ENCODE peak calls at places on chromosomes 12 and 14, in eight cellular contexts. E is left ventricle myocardium inferior, K is fibroblast of lung, W is mammary epithelial cell, D is brain microvascular endothelial cell, O is tibial artery, P is pancreas, T is neural progenitor cell. Y is an unnamed sample.

GRCh38 chr12:117142094-117142493 is 42.9 kb upstream of the TESC start:
- DNase-seq in E (no peak), K (no peak), W (no peak), D (no peak), O (no peak), P (no peak), T (no peak), Y (no peak)

GRCh38 chr12:94134226-94134795 is 14.1 kb upstream of the PLXNC1 start:
- DNase-seq in E (no peak), K (peak; percentile 76), W (peak; percentile 36), D (no peak), O (no peak), P (no peak), T (peak; percentile 59), Y (peak; percentile 50)

GRCh38 chr14:106417224-106418049 is 891.1 kb downstream of the TMEM121 start:
- DNase-seq in E (peak; percentile 25), K (no peak), W (no peak), D (no peak), O (no peak), P (peak; percentile 30), T (peak; percentile 15), Y (peak; percentile 74)

GRCh38 chr14:92927396-92928257 is 4.7 kb downstream of the CHGA start:
- DNase-seq in E (no peak), K (no peak), W (peak; percentile 72), D (no peak), O (no peak), P (no peak), T (no peak), Y (no peak)

GRCh38 chr14:44833376-44833775 is 128.4 kb downstream of the KLHL28 start:
- DNase-seq in E (no peak), K (no peak), W (peak; percentile 17), D (no peak), O (no peak), P (no peak), T (no peak), Y (no peak)

GRCh38 chr12:56634837-56635538 is 4.9 kb upstream of the BAZ2A start:
- DNase-seq in E (peak; percentile 75), K (peak; percentile 83), W (peak; percentile 91), D (peak; percentile 71), O (peak; percentile 67), P (peak; percentile 83), T (peak; percentile 86), Y (peak; percentile 63)

GRCh38 chr12:80189241-80189640 is 89.9 kb downstream of the OTOGL start:
- DNase-seq in E (no peak), K (peak; percentile 87), W (no peak), D (peak; percentile 61), O (no peak), P (no peak), T (no peak), Y (no peak)

GRCh38 chr14:63179383-63179782 is 24.9 kb upstream of the RHOJ start:
- DNase-seq in E (peak; percentile 26), K (no peak), W (peak; percentile 69), D (no peak), O (no peak), P (no peak), T (no peak), Y (no peak)

GRCh38 chr12:124259168-124260066 is 35.5 kb upstream of the RFLNA start:
- DNase-seq in E (no peak), K (peak; percentile 3), W (peak; percentile 19), D (peak; percentile 15), O (no peak), P (no peak), T (no peak), Y (no peak)

GRCh38 chr12:71710276-71711125 is 24.6 kb downstream of the TMEM19 start:
- DNase-seq in E (no peak), K (peak; percentile 59), W (peak; percentile 97), D (peak; percentile 89), O (no peak), P (no peak), T (no peak), Y (no peak)

GRCh38 chr14:94136575-94137331 is 7.3 kb upstream of the IFI27L2 start:
- DNase-seq in E (peak; percentile 86), K (peak; percentile 82), W (peak; percentile 71), D (peak; percentile 83), O (peak; percentile 91), P (peak; percentile 80), T (peak; percentile 89), Y (peak; percentile 72)

GRCh38 chr14:23217621-23218020 is 20.1 kb upstream of the RNF212B start:
- DNase-seq in E (no peak), K (no peak), W (peak; percentile 38), D (no peak), O (no peak), P (no peak), T (no peak), Y (no peak)

GRCh38 chr14:90658541-90658967 is 157.7 kb downstream of the TTC7B start:
- DNase-seq in E (no peak), K (no peak), W (peak; percentile 95), D (peak; percentile 78), O (no peak), P (no peak), T (no peak), Y (no peak)

GRCh38 chr14:99872786-99873440 is 79.7 kb downstream of the EML1 start:
- DNase-seq in E (no peak), K (no peak), W (no peak), D (no peak), O (no peak), P (no peak), T (peak; percentile 94), Y (no peak)
- H3K27ac ChIP-seq in E (no peak overlapping the region), K (no peak overlapping the region), W (no peak overlapping the region), D (no peak overlapping the region), O (no peak overlapping the region), P (no peak overlapping the region), T (peak overlapping the region; percentile 98), Y (no peak overlapping the region)

GRCh38 chr12:110538869-110539622 is 36.9 kb downstream of the RAD9B start:
- DNase-seq in E (no peak), K (no peak), W (no peak), D (no peak), O (no peak), P (no peak), T (no peak), Y (no peak)
- H3K36me3 ChIP-seq in E (peaks cover 54% of the 10 kb centered on the region), K (peaks cover 4% of the 10 kb centered on the region), W (peaks cover 20% of the 10 kb centered on the region), D (peaks cover 17% of the 10 kb centered on the region), O (peaks cover 18% of the 10 kb centered on the region), P (peaks cover 7% of the 10 kb centered on the region), T (no peaks in the 10 kb centered on the region), Y (peaks cover 39% of the 10 kb centered on the region)

GRCh38 chr14:100279133-100279532 is 27.1 kb downstream of the SLC25A29 start:
- DNase-seq in E (no peak), K (no peak), W (no peak), D (no peak), O (no peak), P (no peak), T (no peak), Y (no peak)
- H3K27ac ChIP-seq in E (no peak overlapping the region), K (no peak overlapping the region), W (no peak overlapping the region), D (no peak overlapping the region), O (no peak overlapping the region), P (no peak overlapping the region), T (no peak overlapping the region), Y (no peak overlapping the region)

DNA sequence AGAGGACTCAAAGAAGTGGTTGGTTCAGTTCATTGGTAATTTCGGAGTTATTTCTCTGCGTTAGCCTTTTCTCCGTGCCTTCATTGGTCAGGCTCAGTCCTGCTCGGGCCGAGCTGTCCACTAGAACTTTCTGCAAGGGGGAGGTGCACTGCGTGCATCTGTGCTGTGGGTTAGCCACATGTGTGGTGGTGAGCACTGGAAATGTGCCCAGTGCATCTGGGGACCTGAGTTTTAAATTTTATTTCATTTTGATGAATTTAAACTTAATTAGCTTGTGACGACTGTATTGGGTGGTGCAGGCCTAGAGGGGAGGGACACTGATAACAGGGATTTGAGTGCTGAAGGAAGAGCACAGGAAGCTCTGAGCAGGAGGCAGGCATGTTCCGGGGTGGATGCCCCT is 24.5 kb downstream of the SETD1B start:
- DNase-seq in E (no peak), K (no peak), W (no peak), D (no peak), O (no peak), P (no peak), T (no peak), Y (no peak)
- H3K36me3 ChIP-seq in E (peaks cover 70% of the 10 kb centered on the region), K (peaks cover 43% of the 10 kb centered on the region), W (peaks cover 11% of the 10 kb centered on the region), D (peaks cover 65% of the 10 kb centered on the region), O (peaks cover 92% of the 10 kb centered on the region), P (peaks cover 23% of the 10 kb centered on the region), T (no peaks in the 10 kb centered on the region), Y (peaks cover 42% of the 10 kb centered on the region)

GRCh38 chr12:78887444-78887843 is 22.9 kb downstream of the SYT1 start:
- DNase-seq in E (no peak), K (no peak), W (no peak), D (no peak), O (no peak), P (no peak), T (no peak), Y (no peak)

GRCh38 chr12:78888583-78888982 is 24.0 kb downstream of the SYT1 start:
- DNase-seq in E (no peak), K (no peak), W (no peak), D (peak; percentile 42), O (no peak), P (no peak), T (no peak), Y (no peak)

GRCh38 chr12:78887008-78887407 is 22.4 kb downstream of the SYT1 start:
- DNase-seq in E (no peak), K (peak; percentile 96), W (peak; percentile 58), D (peak; percentile 92), O (no peak), P (no peak), T (no peak), Y (no peak)

GRCh38 chr12:78891646-78892353 is 27.2 kb downstream of the SYT1 start:
- DNase-seq in E (no peak), K (no peak), W (no peak), D (no peak), O (no peak), P (no peak), T (no peak), Y (no peak)
- H3K27ac ChIP-seq in E (no peak overlapping the region), K (no peak overlapping the region), W (no peak overlapping the region), D (no peak overlapping the region), O (no peak overlapping the region), P (no peak overlapping the region), T (no peak overlapping the region), Y (no peak overlapping the region)

DNA sequence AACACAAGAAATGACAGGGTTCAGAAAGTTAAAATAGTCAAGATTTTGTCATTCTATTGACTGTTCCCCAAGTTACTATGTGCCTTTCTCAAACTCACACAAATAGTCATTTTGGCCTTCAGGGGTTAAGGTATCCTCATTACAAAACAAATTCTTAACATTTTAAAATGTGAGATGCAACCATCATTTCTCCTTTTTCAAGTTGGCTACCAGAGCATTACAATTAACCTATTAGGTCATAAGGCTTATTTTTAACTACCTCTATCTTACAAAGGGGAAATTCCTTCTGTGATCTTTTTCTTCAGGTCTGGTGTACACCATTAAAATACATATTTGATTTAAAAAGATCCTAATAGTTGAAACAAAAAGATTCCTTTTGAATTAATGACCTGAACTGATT is 61.2 kb downstream of the SLC38A1 start:
- DNase-seq in E (no peak), K (no peak), W (no peak), D (no peak), O (no peak), P (no peak), T (no peak), Y (no peak)
- H3K36me3 ChIP-seq in E (peaks cover 16% of the 10 kb centered on the region), K (peaks cover 2% of the 10 kb centered on the region), W (peaks cover 48% of the 10 kb centered on the region), D (peaks cover 25% of the 10 kb centered on the region), O (peaks cover 30% of the 10 kb centered on the region), P (no peaks in the 10 kb centered on the region), T (peaks cover 36% of the 10 kb centered on the region), Y (peaks cover 44% of the 10 kb centered on the region)

DNA sequence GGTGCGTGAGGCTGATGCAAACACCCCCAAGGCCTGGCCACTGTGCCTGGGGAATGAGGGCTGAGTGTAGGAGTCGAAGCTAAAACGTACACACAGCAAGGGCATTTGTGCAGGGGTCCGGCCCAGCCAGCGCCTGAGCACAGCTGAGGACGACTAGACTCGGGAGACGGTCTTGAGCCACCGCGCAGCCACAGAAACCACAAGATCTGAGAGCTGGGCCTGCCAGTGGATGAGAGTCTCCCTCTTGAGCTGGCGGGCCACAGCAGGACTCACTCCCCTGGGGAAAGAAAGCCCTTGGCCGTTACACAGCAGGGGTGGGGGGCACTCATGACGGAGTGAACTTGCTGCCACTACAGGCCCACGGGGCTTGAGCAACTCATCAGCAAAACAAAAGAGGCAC is 23.0 kb downstream of the STX2 start:
- DNase-seq in E (no peak), K (no peak), W (no peak), D (no peak), O (no peak), P (no peak), T (no peak), Y (no peak)
- H3K27ac ChIP-seq in E (no peak overlapping the region), K (no peak overlapping the region), W (no peak overlapping the region), D (no peak overlapping the region), O (no peak overlapping the region), P (no peak overlapping the region), T (no peak overlapping the region), Y (no peak overlapping the region)